ENCODE peak calls at places on chromosome 15, in five cellular contexts. L, X, K, T and B are unnamed samples.

GRCh38 chr15:81095690-81096365 is 38.2 kb upstream of the CFAP161 start:
- DNase-seq in T (no peak), X (no peak), K (no peak), L (no peak), B (no peak)

GRCh38 chr15:38708672-38709188 is 144.1 kb upstream of the RASGRP1 start:
- DNase-seq in K (no peak), L (no peak), X (no peak), T (no peak), B (no peak)

GRCh38 chr15:83275412-83275811 is 9.1 kb downstream of the BNC1 start:
- DNase-seq in L (no peak), K (no peak), T (no peak), X (no peak), B (no peak)

GRCh38 chr15:85788796-85789495 is 5.8 kb downstream of the KLHL25 start:
- DNase-seq in X (no peak), T (no peak), L (peak; percentile 82), K (no peak), B (no peak)

GRCh38 chr15:98923159-98923558 is 84.4 kb downstream of the PGPEP1L start:
- DNase-seq in L (no peak), K (no peak), T (no peak), X (no peak), B (no peak)

GRCh38 chr15:23912191-23912590 is 225.1 kb upstream of the NDN start:
- DNase-seq in T (no peak), X (no peak), L (no peak), K (no peak), B (no peak)

GRCh38 chr15:47987908-47988532 is 132.8 kb upstream of the SLC24A5 start:
- DNase-seq in X (no peak), L (no peak), T (no peak), K (no peak), B (no peak)

GRCh38 chr15:30906366-30906765 is 2.7 kb downstream of the FAN1 start:
- DNase-seq in L (no peak), K (no peak), X (no peak), T (no peak), B (no peak)

GRCh38 chr15:47950447-47950846 is 170.3 kb upstream of the SLC24A5 start:
- DNase-seq in L (no peak), X (no peak), T (no peak), K (no peak), B (no peak)

GRCh38 chr15:40584191-40584590 is 9.9 kb upstream of the KNL1 start:
- DNase-seq in T (no peak), K (no peak), X (no peak), L (no peak), B (no peak)

GRCh38 chr15:60536951-60537350 is 58.0 kb upstream of the ICE2 start:
- DNase-seq in L (no peak), X (no peak), K (no peak), T (no peak), B (no peak)

GRCh38 chr15:51281368-51281967 is 56.9 kb downstream of the CYP19A1 start:
- DNase-seq in K (peak; percentile 51), L (peak; percentile 73), T (no peak), X (peak; percentile 72), B (no peak)

GRCh38 chr15:68788265-68788624 is 32.5 kb downstream of the ANP32A start:
- DNase-seq in K (no peak), L (no peak), X (no peak), T (no peak), B (no peak)

GRCh38 chr15:68790910-68791309 is 29.8 kb downstream of the ANP32A start:
- DNase-seq in X (no peak), L (no peak), T (no peak), K (no peak), B (no peak)

GRCh38 chr15:68791431-68792283 is 29.0 kb downstream of the ANP32A start:
- DNase-seq in X (no peak), L (no peak), T (peak; percentile 60), K (no peak), B (no peak)

GRCh38 chr15:68789041-68789920 is 31.4 kb downstream of the ANP32A start:
- DNase-seq in X (no peak), L (no peak), K (no peak), T (no peak), B (no peak)

DNA sequence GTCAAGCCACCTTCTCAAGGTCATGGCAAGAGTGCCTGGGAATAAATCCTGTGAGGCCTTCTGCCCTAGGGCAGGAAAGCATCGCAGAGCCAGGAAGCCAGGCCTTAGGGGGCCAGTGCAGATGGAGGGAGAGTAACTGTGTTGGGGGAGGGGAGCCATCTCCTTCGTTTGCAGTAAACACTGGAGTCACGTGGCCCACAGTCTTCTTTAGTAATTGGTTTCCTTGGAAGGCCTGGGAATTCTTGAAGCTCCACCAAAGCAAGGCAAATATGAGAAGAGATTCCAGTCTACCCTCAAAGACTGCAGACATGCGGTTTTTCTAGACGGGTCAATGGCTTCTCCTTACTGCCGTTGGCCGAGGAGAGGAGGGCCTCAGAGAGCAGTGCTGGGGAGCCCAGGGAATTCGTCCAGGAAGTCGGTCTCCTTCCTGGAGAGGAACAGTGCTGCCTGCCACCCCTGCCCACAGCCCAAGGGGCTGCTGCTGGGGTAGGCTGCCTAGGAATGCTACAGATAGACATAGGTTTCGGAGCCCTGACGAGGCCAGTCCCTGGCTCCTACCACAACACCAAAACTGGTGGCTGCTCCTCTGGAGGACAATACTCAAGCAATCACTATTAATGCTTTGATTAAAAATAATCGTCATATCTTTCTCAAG is 30.6 kb downstream of the ANP32A start:
- DNase-seq in T (no peak), L (no peak), X (no peak), K (no peak), B (no peak)
- TF ChIP-seq CTCF in T (no peak), L (no peak), X (no peak), K (no peak), B (no peak)

DNA sequence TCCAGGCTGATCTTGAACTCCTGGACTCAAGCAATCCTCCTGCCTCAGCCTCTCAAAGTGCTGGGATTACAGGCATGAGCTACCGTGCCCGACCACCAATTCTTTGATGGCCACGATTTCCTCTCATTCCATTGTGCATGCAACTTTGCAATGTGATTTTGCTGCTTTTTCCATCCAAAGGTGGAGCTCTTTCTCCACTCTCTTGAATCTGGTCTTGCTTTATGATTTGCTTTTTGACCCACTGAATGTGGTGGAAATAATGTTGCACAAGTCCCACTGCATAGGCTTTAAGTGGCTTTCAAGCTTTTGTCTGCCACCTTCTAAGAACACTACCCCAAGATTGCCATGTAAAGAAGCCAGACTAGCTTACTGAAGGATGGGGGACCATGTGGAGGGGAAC is 10.6 kb downstream of the RPS27L start:
- DNase-seq in K (no peak), T (no peak), X (no peak), L (no peak), B (no peak)
- TF ChIP-seq CTCF in K (no peak), T (no peak), X (no peak), L (no peak), B (peak; percentile 49)

DNA sequence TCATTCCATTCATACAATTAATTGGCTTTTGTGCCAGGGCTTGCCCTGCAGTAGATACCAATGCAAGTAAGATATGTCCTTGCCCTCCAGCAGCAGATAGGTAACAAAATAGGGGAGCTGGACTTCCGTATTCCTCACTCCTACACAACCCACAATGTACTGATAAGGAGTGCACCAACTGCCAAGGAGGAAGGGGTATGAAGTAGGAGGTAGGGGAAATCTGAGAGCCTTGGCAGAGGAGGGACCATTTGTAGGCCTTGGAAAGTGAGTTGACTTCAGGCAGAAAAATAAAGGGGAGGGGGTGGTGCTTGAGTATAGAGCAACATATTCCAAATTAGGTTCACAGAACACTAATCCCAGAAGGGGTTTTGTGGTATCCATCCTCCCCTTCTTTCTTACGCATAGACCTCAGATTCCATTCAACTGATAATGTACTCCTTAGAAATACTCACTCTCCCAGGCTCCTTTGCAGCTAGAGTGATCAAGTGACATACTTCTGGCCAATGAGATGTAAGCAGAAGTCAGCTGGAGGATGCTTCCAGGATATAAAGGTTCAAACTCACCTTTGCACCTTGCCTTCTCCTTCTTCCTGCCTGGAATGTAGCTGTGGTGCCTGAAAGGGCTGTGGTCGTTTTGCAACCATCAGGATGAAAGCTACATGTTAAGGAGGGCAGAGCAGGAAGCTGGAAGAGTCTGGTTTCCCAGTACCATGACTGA is 127.1 kb upstream of the SMAD3 start:
- DNase-seq in T (no peak), X (no peak), L (no peak), K (no peak), B (no peak)
- TF ChIP-seq CTCF in T (no peak), X (no peak), L (no peak), K (no peak), B (no peak)

GRCh38 chr15:75900577-75900976 is 3.1 kb upstream of the FBXO22 start:
- DNase-seq in T (no peak), L (no peak), K (no peak), X (no peak), B (no peak)

GRCh38 chr15:75903331-75904240 is at the start of gene FBXO22:
- DNase-seq in T (peak; percentile 88), L (peak; percentile 96), K (peak; percentile 93), X (peak; percentile 95), B (peak; percentile 98)

GRCh38 chr15:75905231-75905630 is 1.6 kb downstream of the FBXO22 start:
- DNase-seq in X (no peak), L (no peak), K (no peak), T (no peak), B (no peak)

GRCh38 chr15:75902129-75902557 is 1.5 kb upstream of the FBXO22 start:
- DNase-seq in L (no peak), X (no peak), T (no peak), K (no peak), B (no peak)

DNA sequence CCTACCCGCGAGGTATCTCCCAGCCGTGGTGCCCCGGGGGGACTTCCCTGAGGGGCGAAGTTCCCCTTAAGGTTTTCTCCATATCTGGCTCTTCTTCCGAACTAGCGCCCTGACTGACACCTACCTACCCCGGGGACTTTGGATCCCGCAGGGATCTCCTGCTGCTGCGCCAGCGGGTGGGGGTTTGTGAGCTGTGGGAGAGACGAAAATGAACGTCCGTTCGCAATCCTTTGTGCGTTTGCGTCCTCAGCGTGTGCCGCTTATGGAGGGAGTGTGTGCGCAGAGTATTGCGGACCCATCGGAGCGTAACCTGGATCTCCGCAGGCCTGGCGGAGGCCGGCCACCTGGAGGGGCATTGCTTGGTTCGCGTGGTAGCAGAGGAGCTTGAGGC is 558 bp downstream of the FBXO22 start:
- DNase-seq in X (no peak), K (no peak), T (no peak), L (peak; percentile 71), B (no peak)
- TF ChIP-seq CTCF in X (no peak), K (no peak), T (no peak), L (no peak), B (no peak)

GRCh38 chr15:72766025-72766424 is 17.5 kb downstream of the ADPGK start:
- DNase-seq in T (no peak), K (no peak), X (no peak), L (no peak), B (no peak)

GRCh38 chr15:72770673-72771328 is 12.8 kb downstream of the ADPGK start:
- DNase-seq in K (no peak), T (no peak), X (no peak), L (no peak), B (no peak)

GRCh38 chr15:72766780-72767179 is 16.8 kb downstream of the ADPGK start:
- DNase-seq in K (no peak), L (no peak), X (no peak), T (no peak), B (no peak)

GRCh38 chr15:72774696-72775383 is 8.7 kb downstream of the ADPGK start:
- DNase-seq in L (no peak), K (no peak), X (no peak), T (no peak), B (no peak)

GRCh38 chr15:72771329-72771725 is 12.2 kb downstream of the ADPGK start:
- DNase-seq in K (no peak), T (no peak), X (no peak), L (no peak), B (no peak)
- TF ChIP-seq CTCF in K (no peak), T (no peak), X (no peak), L (no peak), B (peak; percentile 14)